ENCODE peak calls at places on chromosomes 4 and X, in five cellular contexts. S is CD4-positive, alpha-beta T cell; X is GM13976; M is activated CD4-positive, alpha-beta T cell treated with anti-CD3 and anti-CD28 coated beads, Interleukin-2, amount 50 U/mL, for 1 hour; J is psoas muscle. T is an unnamed sample.

GRCh38 chr4:115671581-115671980 is 558.2 kb upstream of the NDST4 start:
- DNase-seq in S (no peak), X (no peak), M (no peak), J (no peak), T (no peak)

GRCh38 chr4:121192013-121192412 is 27.9 kb upstream of the TNIP3 start:
- DNase-seq in S (no peak), X (no peak), M (no peak), J (no peak), T (no peak)

GRCh38 chr4:67499799-67500198 is 45.5 kb downstream of the CENPC start:
- DNase-seq in S (no peak), X (no peak), M (no peak), J (no peak), T (no peak)

GRCh38 chr4:73589261-73589847 is 30.9 kb downstream of the RASSF6 start:
- DNase-seq in S (no peak), X (no peak), M (no peak), J (no peak), T (no peak)

GRCh38 chr4:24805036-24805435 is 9.7 kb downstream of the SOD3 start:
- DNase-seq in S (no peak), X (no peak), M (no peak), J (no peak), T (no peak)

GRCh38 chr4:76307670-76308014 is 1.1 kb downstream of the STBD1 start:
- DNase-seq in S (no peak), X (no peak), M (no peak), J (peak), T (no peak)

GRCh38 chr4:147481577-147482109 is 746 bp downstream of the EDNRA start:
- DNase-seq in S (no peak), X (no peak), M (no peak), J (no peak), T (no peak)

GRCh38 chr4:183971938-183972490 is 66.9 kb downstream of the STOX2 start:
- DNase-seq in S (no peak), X (no peak), M (no peak), J (no peak), T (no peak)

GRCh38 chr4:99459546-99460042 is 24.5 kb upstream of the ADH7 start:
- DNase-seq in S (no peak), X (no peak), M (no peak), J (no peak), T (no peak)

GRCh38 chrX:142702749-142703148 is 323.0 kb upstream of the SPANXN4 start:
- DNase-seq in S (no peak), X (no peak), M (no peak), J (no peak), T (no peak)

GRCh38 chr4:15400276-15400675 is 27.6 kb upstream of the C1QTNF7 start:
- DNase-seq in S (no peak), X (no peak), M (no peak), J (no peak), T (no peak)

GRCh38 chr4:41963105-41963504 is 18.5 kb upstream of the DCAF4L1 start:
- DNase-seq in S (no peak), X (no peak), M (no peak), J (no peak), T (no peak)

GRCh38 chrX:22105231-22105630 is 73.1 kb downstream of the PHEX start:
- DNase-seq in S (no peak), X (no peak), M (no peak), J (no peak), T (no peak)

GRCh38 chr4:185681604-185682003 is 130.4 kb downstream of the SORBS2 start:
- DNase-seq in S (no peak), X (no peak), M (no peak), J (no peak), T (no peak)

GRCh38 chrX:53587795-53588194 is 98.7 kb downstream of the HUWE1 start:
- DNase-seq in S (no peak), X (no peak), M (no peak), J (no peak), T (no peak)

GRCh38 chr4:26369132-26370036 is 48.6 kb downstream of the RBPJ start:
- DNase-seq in S (no peak), X (no peak), M (no peak), J (no peak), T (no peak)

GRCh38 chrX:15098505-15098904 is 171.4 kb downstream of the ASB9 start:
- DNase-seq in S (no peak), X (no peak), M (no peak), J (no peak), T (no peak)

GRCh38 chr4:121011138-121011537 is 61.2 kb downstream of the NDNF start:
- DNase-seq in S (no peak), X (no peak), M (no peak), J (no peak), T (no peak)

GRCh38 chr4:10179957-10180602 is 63.5 kb upstream of the WDR1 start:
- DNase-seq in S (no peak), X (no peak), M (no peak), J (no peak), T (no peak)

GRCh38 chr4:185839770-185840169 is 27.8 kb upstream of the SORBS2 start:
- DNase-seq in S (no peak), X (no peak), M (no peak), J (no peak), T (no peak)

GRCh38 chrX:13128104-13128503 is 83.7 kb upstream of the FAM9C start:
- DNase-seq in S (no peak), X (no peak), M (no peak), J (no peak), T (no peak)

GRCh38 chr4:10129196-10130185 is 12.9 kb upstream of the WDR1 start:
- DNase-seq in S (no peak), X (no peak), M (no peak), J (no peak), T (no peak)

GRCh38 chr4:6909113-6909969 is at the start of gene TBC1D14:
- DNase-seq in S (peak), X (peak), M (peak), J (peak), T (peak)

GRCh38 chr4:68951078-68951805 is at the start of gene UGT2A3:
- DNase-seq in S (no peak), X (no peak), M (no peak), J (no peak), T (no peak)

GRCh38 chr4:98945297-98945850 is 16.4 kb upstream of the EIF4E start:
- DNase-seq in S (no peak), X (no peak), M (no peak), J (no peak), T (no peak)

GRCh38 chrX:24629701-24630100 is 17.4 kb downstream of the PCYT1B start:
- DNase-seq in S (no peak), X (no peak), M (no peak), J (no peak), T (no peak)

GRCh38 chrX:50579955-50580354 is 109.3 kb upstream of the DGKK start:
- DNase-seq in S (peak), X (peak), M (peak), J (no peak), T (peak)

GRCh38 chrX:136643243-136643642 is 4.7 kb upstream of the CD40LG start:
- DNase-seq in S (no peak), X (no peak), M (no peak), J (no peak), T (no peak)

GRCh38 chr4:159516556-159516955 is 413.7 kb downstream of the RAPGEF2 start:
- DNase-seq in S (no peak), X (no peak), M (no peak), J (no peak), T (no peak)

T was measured in GM13977.